ENCODE peak calls at places on chromosome 14, in five cellular contexts. One of them, this sample, is unnamed.
A peak's percentile ranks its signal among the peaks of the same experiment; 100 is the strongest.

GRCh38 chr14:32524609-32525391 is 195.7 kb downstream of the AKAP6 start:
- DNase-seq in renal cortical epithelial cell: peak; percentile 55
- DNase-seq in BJ: no peak
- DNase-seq in lung: no peak
- DNase-seq in effector CD4-positive, alpha-beta T cell: no peak
- DNase-seq in this sample: no peak

GRCh38 chr14:22928237-22929103 is 706 bp downstream of the PRMT5 start:
- DNase-seq in lung: no peak
- DNase-seq in renal cortical epithelial cell: no peak
- DNase-seq in BJ: no peak
- DNase-seq in effector CD4-positive, alpha-beta T cell: no peak
- DNase-seq in this sample: no peak

GRCh38 chr14:33592298-33592697 is 358.6 kb downstream of the EGLN3 start:
- DNase-seq in BJ: peak; percentile 27
- DNase-seq in renal cortical epithelial cell: peak; percentile 24
- DNase-seq in lung: no peak
- DNase-seq in effector CD4-positive, alpha-beta T cell: no peak
- DNase-seq in this sample: no peak

GRCh38 chr14:81423504-81423903 is 23.4 kb upstream of the STON2 start:
- DNase-seq in renal cortical epithelial cell: no peak
- DNase-seq in lung: no peak
- DNase-seq in BJ: no peak
- DNase-seq in effector CD4-positive, alpha-beta T cell: no peak
- DNase-seq in this sample: no peak

GRCh38 chr14:101478796-101479410 is 82.4 kb upstream of the DIO3 start:
- DNase-seq in BJ: no peak
- DNase-seq in lung: no peak
- DNase-seq in effector CD4-positive, alpha-beta T cell: no peak
- DNase-seq in renal cortical epithelial cell: no peak
- DNase-seq in this sample: no peak

GRCh38 chr14:63383776-63384367 is 65.1 kb upstream of the GPHB5 start:
- DNase-seq in effector CD4-positive, alpha-beta T cell: no peak
- DNase-seq in lung: no peak
- DNase-seq in BJ: no peak
- DNase-seq in renal cortical epithelial cell: no peak
- DNase-seq in this sample: no peak

GRCh38 chr14:76773188-76773885 is 12.1 kb downstream of the VASH1 start:
- DNase-seq in effector CD4-positive, alpha-beta T cell: no peak
- DNase-seq in renal cortical epithelial cell: peak; percentile 79
- DNase-seq in lung: peak; percentile 59
- DNase-seq in BJ: peak; percentile 46
- DNase-seq in this sample: no peak

GRCh38 chr14:102295301-102295700 is 9.7 kb downstream of the MOK start:
- DNase-seq in lung: no peak
- DNase-seq in renal cortical epithelial cell: no peak
- DNase-seq in effector CD4-positive, alpha-beta T cell: no peak
- DNase-seq in BJ: no peak
- DNase-seq in this sample: no peak

GRCh38 chr14:36207500-36207899 is 31.0 kb upstream of the PTCSC3 start:
- DNase-seq in effector CD4-positive, alpha-beta T cell: no peak
- DNase-seq in BJ: no peak
- DNase-seq in lung: no peak
- DNase-seq in renal cortical epithelial cell: peak; percentile 29
- DNase-seq in this sample: no peak

GRCh38 chr14:21940887-21941855 is 267.6 kb upstream of the OR4E1 start:
- DNase-seq in lung: no peak
- DNase-seq in BJ: no peak
- DNase-seq in effector CD4-positive, alpha-beta T cell: peak; percentile 11
- DNase-seq in renal cortical epithelial cell: peak; percentile 16
- DNase-seq in this sample: no peak

GRCh38 chr14:59359451-59360124 is 105.6 kb downstream of the GPR135 start:
- DNase-seq in BJ: no peak
- DNase-seq in effector CD4-positive, alpha-beta T cell: no peak
- DNase-seq in lung: no peak
- DNase-seq in renal cortical epithelial cell: peak; percentile 30
- DNase-seq in this sample: no peak

GRCh38 chr14:51776102-51776894 is 84.1 kb upstream of the GNG2 start:
- DNase-seq in effector CD4-positive, alpha-beta T cell: no peak
- DNase-seq in renal cortical epithelial cell: peak; percentile 46
- DNase-seq in lung: peak; percentile 34
- DNase-seq in BJ: no peak
- DNase-seq in this sample: peak; percentile 41

GRCh38 chr14:69611264-69612013 is at the start of gene SUSD6:
- DNase-seq in lung: peak; percentile 91
- DNase-seq in renal cortical epithelial cell: peak; percentile 63
- DNase-seq in effector CD4-positive, alpha-beta T cell: peak; percentile 84
- DNase-seq in BJ: no peak
- DNase-seq in this sample: peak; percentile 97

GRCh38 chr14:69553221-69553620 is 21.4 kb downstream of the CCDC177 start:
- DNase-seq in BJ: no peak
- DNase-seq in effector CD4-positive, alpha-beta T cell: no peak
- DNase-seq in renal cortical epithelial cell: peak; percentile 48
- DNase-seq in lung: no peak
- DNase-seq in this sample: no peak

GRCh38 chr14:35234007-35234406 is 58.2 kb upstream of the PSMA6 start:
- DNase-seq in BJ: peak; percentile 55
- DNase-seq in effector CD4-positive, alpha-beta T cell: no peak
- DNase-seq in renal cortical epithelial cell: peak; percentile 44
- DNase-seq in lung: no peak
- DNase-seq in this sample: no peak

GRCh38 chr14:34426313-34427295 is 35.4 kb downstream of the SPTSSA start:
- DNase-seq in BJ: no peak
- DNase-seq in lung: no peak
- DNase-seq in renal cortical epithelial cell: no peak
- DNase-seq in effector CD4-positive, alpha-beta T cell: no peak
- DNase-seq in this sample: no peak

GRCh38 chr14:100788517-100789365 is 37.2 kb upstream of the MEG3 start:
- DNase-seq in BJ: no peak
- DNase-seq in renal cortical epithelial cell: no peak
- DNase-seq in lung: no peak
- DNase-seq in effector CD4-positive, alpha-beta T cell: no peak
- DNase-seq in this sample: no peak

GRCh38 chr14:100223332-100224171 is 15.4 kb upstream of the YY1 start:
- DNase-seq in renal cortical epithelial cell: peak; percentile 22
- DNase-seq in effector CD4-positive, alpha-beta T cell: no peak
- DNase-seq in lung: no peak
- DNase-seq in BJ: no peak
- DNase-seq in this sample: no peak

GRCh38 chr14:89856871-89857345 is 97.6 kb downstream of the EFCAB11 start:
- DNase-seq in BJ: peak; percentile 36
- DNase-seq in renal cortical epithelial cell: no peak
- DNase-seq in lung: no peak
- DNase-seq in effector CD4-positive, alpha-beta T cell: no peak
- DNase-seq in this sample: no peak

GRCh38 chr14:61564623-61565091 is 130.7 kb upstream of the HIF1A start:
- DNase-seq in effector CD4-positive, alpha-beta T cell: no peak
- DNase-seq in BJ: peak; percentile 78
- DNase-seq in renal cortical epithelial cell: peak; percentile 97
- DNase-seq in lung: no peak
- DNase-seq in this sample: no peak

GRCh38 chr14:50355692-50356091 is 41.0 kb downstream of the CDKL1 start:
- DNase-seq in lung: no peak
- DNase-seq in effector CD4-positive, alpha-beta T cell: no peak
- DNase-seq in BJ: no peak
- DNase-seq in renal cortical epithelial cell: no peak
- DNase-seq in this sample: no peak

GRCh38 chr14:39395555-39396254 is 36.5 kb downstream of the FBXO33 start:
- DNase-seq in lung: no peak
- DNase-seq in renal cortical epithelial cell: no peak
- DNase-seq in BJ: no peak
- DNase-seq in effector CD4-positive, alpha-beta T cell: no peak
- DNase-seq in this sample: no peak

GRCh38 chr14:61749264-61749663 is 13.0 kb upstream of the SNAPC1 start:
- DNase-seq in lung: no peak
- DNase-seq in effector CD4-positive, alpha-beta T cell: no peak
- DNase-seq in renal cortical epithelial cell: peak; percentile 64
- DNase-seq in BJ: no peak
- DNase-seq in this sample: no peak

GRCh38 chr14:52485350-52485960 is 66.8 kb downstream of the TXNDC16 start:
- DNase-seq in BJ: no peak
- DNase-seq in renal cortical epithelial cell: no peak
- DNase-seq in lung: no peak
- DNase-seq in effector CD4-positive, alpha-beta T cell: no peak
- DNase-seq in this sample: no peak

GRCh38 chr14:75432406-75432805 is 4.6 kb downstream of the JDP2 start:
- DNase-seq in BJ: no peak
- DNase-seq in lung: no peak
- DNase-seq in effector CD4-positive, alpha-beta T cell: no peak
- DNase-seq in renal cortical epithelial cell: no peak
- DNase-seq in this sample: no peak

GRCh38 chr14:32342151-32342853 is 13.2 kb downstream of the AKAP6 start:
- DNase-seq in effector CD4-positive, alpha-beta T cell: no peak
- DNase-seq in renal cortical epithelial cell: peak; percentile 41
- DNase-seq in lung: no peak
- DNase-seq in BJ: no peak
- DNase-seq in this sample: no peak

GRCh38 chr14:91387996-91388395 is 29.6 kb downstream of the CCDC88C start:
- DNase-seq in BJ: no peak
- DNase-seq in lung: no peak
- DNase-seq in renal cortical epithelial cell: no peak
- DNase-seq in effector CD4-positive, alpha-beta T cell: no peak
- DNase-seq in this sample: no peak